ENCODE peak calls at places on chromosomes 3 and 15, in six cellular contexts. J is GM06990, M is dorsolateral prefrontal cortex, H is substantia nigra, R is GM19239, X is AG04450. U is an unnamed sample.

GRCh38 chr15:60005352-60006202 is 1.5 kb downstream of the FOXB1 start:
- DNase-seq in J (no peak), M (no peak), H (no peak), R (no peak), X (no peak), U (no peak)

GRCh38 chr3:191762323-191762960 is 301.5 kb downstream of the PYDC2 start:
- DNase-seq in J (no peak), M (no peak), H (no peak), R (no peak), X (no peak), U (no peak)

GRCh38 chr3:29430558-29430971 is 149.7 kb downstream of the RBMS3 start:
- DNase-seq in J (no peak), M (no peak), H (no peak), R (no peak), X (peak; percentile 51), U (no peak)

GRCh38 chr15:38084289-38084688 is 149.8 kb downstream of the TMCO5A start:
- DNase-seq in J (peak; percentile 66), M (no peak), H (no peak), R (no peak), X (no peak), U (peak; percentile 26)

GRCh38 chr15:84773716-84774115 is 25.3 kb downstream of the ZNF592 start:
- DNase-seq in J (no peak), M (no peak), H (no peak), R (no peak), X (no peak), U (no peak)

GRCh38 chr3:123678108-123678511 is 93.3 kb upstream of the HACD2 start:
- DNase-seq in J (no peak), M (no peak), H (no peak), R (no peak), X (peak; percentile 80), U (no peak)

GRCh38 chr3:182769673-182770072 is 23.6 kb upstream of the ATP11B start:
- DNase-seq in J (no peak), M (no peak), H (no peak), R (no peak), X (no peak), U (no peak)

GRCh38 chr3:197801801-197802504 is 10.9 kb downstream of the LRCH3 start:
- DNase-seq in J (no peak), M (no peak), H (no peak), R (no peak), X (no peak), U (no peak)

U was measured in GM18507.